ENCODE peak calls at places on chromosomes 6 and 20, in six cellular contexts. P, S, K, R, D and Y are unnamed samples. For H3K27me3, the result is how much of the 10 kb centered on the place peaks cover.

GRCh38 chr6:7909323-7910276 is 988 bp downstream of the TXNDC5 start:
- DNase-seq in P (peak), S (no peak), K (peak), R (no peak), D (peak), Y (no peak)

GRCh38 chr6:130814506-130814905 is 12.7 kb upstream of the SMLR1 start:
- DNase-seq in P (no peak), S (no peak), K (no peak), R (no peak), D (no peak), Y (no peak)

GRCh38 chr6:130432838-130433237 is 67.0 kb downstream of the TMEM200A start:
- DNase-seq in P (no peak), S (no peak), K (no peak), R (no peak), D (no peak), Y (no peak)

GRCh38 chr6:55433446-55434130 is 106.3 kb downstream of the GFRAL start:
- DNase-seq in P (no peak), S (no peak), K (no peak), R (no peak), D (peak), Y (no peak)

GRCh38 chr20:50855498-50856474 is 60.9 kb downstream of the BCAS4 start:
- DNase-seq in P (no peak), S (no peak), K (no peak), R (no peak), D (no peak), Y (no peak)

GRCh38 chr6:145532361-145532760 is 203.0 kb downstream of the EPM2A start:
- DNase-seq in P (no peak), S (no peak), K (no peak), R (no peak), D (no peak), Y (no peak)

GRCh38 chr6:137043710-137044365 is 927 bp downstream of the IL20RA start:
- DNase-seq in P (no peak), S (peak), K (no peak), R (no peak), D (peak), Y (no peak)

GRCh38 chr6:1281746-1282145 is 30.2 kb upstream of the FOXQ1 start:
- DNase-seq in P (no peak), S (no peak), K (no peak), R (no peak), D (no peak), Y (no peak)

GRCh38 chr6:101434601-101435000 is 41.1 kb downstream of the GRIK2 start:
- DNase-seq in P (no peak), S (no peak), K (no peak), R (no peak), D (no peak), Y (no peak)

GRCh38 chr6:157911278-157911677 is 70.4 kb upstream of the SYNJ2 start:
- DNase-seq in P (no peak), S (no peak), K (no peak), R (no peak), D (no peak), Y (no peak)

GRCh38 chr6:139539852-139540251 is 165.4 kb upstream of the CITED2 start:
- DNase-seq in P (peak), S (no peak), K (peak), R (peak), D (no peak), Y (no peak)

GRCh38 chr6:92777146-92777740 is 642.1 kb downstream of the EPHA7 start:
- DNase-seq in P (no peak), S (no peak), K (no peak), R (no peak), D (peak), Y (no peak)

GRCh38 chr20:9066196-9066595 is 2.7 kb upstream of the PLCB4 start:
- DNase-seq in P (peak), S (no peak), K (no peak), R (no peak), D (no peak), Y (no peak)

GRCh38 chr6:14763139-14763538 is 482.7 kb upstream of the JARID2 start:
- DNase-seq in P (no peak), S (no peak), K (no peak), R (no peak), D (no peak), Y (no peak)

GRCh38 chr20:51712501-51713212 is 55.5 kb downstream of the ATP9A start:
- DNase-seq in P (no peak), S (peak), K (no peak), R (no peak), D (no peak), Y (no peak)

GRCh38 chr6:117489003-117489402 is 6.5 kb downstream of the DCBLD1 start:
- DNase-seq in P (no peak), S (no peak), K (no peak), R (no peak), D (no peak), Y (no peak)

GRCh38 chr6:132458887-132459604 is 53.9 kb downstream of the STX7 start:
- DNase-seq in P (no peak), S (no peak), K (no peak), R (no peak), D (no peak), Y (no peak)

GRCh38 chr20:6162239-6162638 is 39.4 kb upstream of the FERMT1 start:
- DNase-seq in P (peak), S (no peak), K (no peak), R (peak), D (no peak), Y (no peak)

GRCh38 chr20:36017034-36017951 is 48.9 kb downstream of the CNBD2 start:
- DNase-seq in P (no peak), S (peak), K (peak), R (no peak), D (no peak), Y (no peak)

GRCh38 chr6:169069361-169069760 is 184.3 kb downstream of the THBS2 start:
- DNase-seq in P (no peak), S (no peak), K (no peak), R (no peak), D (no peak), Y (no peak)

GRCh38 chr6:127510876-127511275 is 8.3 kb downstream of the MTCL3 start:
- DNase-seq in P (no peak), S (no peak), K (no peak), R (no peak), D (no peak), Y (no peak)

GRCh38 chr20:19211661-19212523 is 550 bp upstream of the SLC24A3 start:
- DNase-seq in P (peak), S (peak), K (peak), R (peak), D (peak), Y (no peak)

GRCh38 chr6:54467384-54467783 is 159.1 kb downstream of the TINAG start:
- DNase-seq in P (no peak), S (no peak), K (no peak), R (no peak), D (no peak), Y (no peak)

GRCh38 chr6:3414704-3415453 is 42.0 kb downstream of the SLC22A23 start:
- DNase-seq in P (no peak), S (no peak), K (no peak), R (peak), D (no peak), Y (peak)

GRCh38 chr6:117677553-117678131 is 2.4 kb downstream of the NUS1 start:
- DNase-seq in P (no peak), S (no peak), K (no peak), R (no peak), D (no peak), Y (no peak)

GRCh38 chr6:126118934-126119333 is 132.6 kb downstream of the TRMT11 start:
- DNase-seq in P (no peak), S (no peak), K (no peak), R (no peak), D (no peak), Y (no peak)

GRCh38 chr6:139250296-139251274 is 41.2 kb downstream of the TXLNB start:
- DNase-seq in P (peak), S (peak), K (no peak), R (no peak), D (peak), Y (peak)

GRCh38 chr6:43628392-43629103 is 516 bp downstream of the GTPBP2 start:
- DNase-seq in P (peak), S (peak), K (peak), R (peak), D (peak), Y (peak)

GRCh38 chr6:67683960-67684359 is 951.1 kb upstream of the ADGRB3 start:
- DNase-seq in P (no peak), S (no peak), K (no peak), R (no peak), D (no peak), Y (no peak)

GRCh38 chr6:64270083-64270482 is 634.5 kb downstream of the PHF3 start:
- DNase-seq in P (no peak), S (no peak), K (no peak), R (no peak), D (no peak), Y (no peak)

GRCh38 chr20:8757146-8757545 is 311.7 kb upstream of the PLCB4 start:
- DNase-seq in P (no peak), S (no peak), K (no peak), R (no peak), D (no peak), Y (no peak)

GRCh38 chr6:5287205-5287965 is 26.1 kb downstream of the FARS2 start:
- DNase-seq in P (no peak), S (no peak), K (no peak), R (no peak), D (no peak), Y (no peak)

GRCh38 chr20:56736285-56736857 is 107.3 kb downstream of the TFAP2C start:
- DNase-seq in P (no peak), S (no peak), K (no peak), R (no peak), D (peak), Y (no peak)

GRCh38 chr6:32622545-32623401 is 14.4 kb upstream of the HLA-DQA1 start:
- DNase-seq in P (peak), S (peak), K (no peak), R (no peak), D (peak), Y (peak)

GRCh38 chr6:54817236-54817635 is 29.3 kb upstream of the FAM83B start:
- DNase-seq in P (no peak), S (no peak), K (no peak), R (no peak), D (no peak), Y (no peak)

GRCh38 chr20:59580208-59580980 is 23.9 kb upstream of the PHACTR3 start:
- DNase-seq in P (no peak), S (no peak), K (no peak), R (peak), D (no peak), Y (no peak)
- H3K27me3 ChIP-seq in P (under half), S (under half), K (under half), R (under half), D (under half), Y (under half)

DNA sequence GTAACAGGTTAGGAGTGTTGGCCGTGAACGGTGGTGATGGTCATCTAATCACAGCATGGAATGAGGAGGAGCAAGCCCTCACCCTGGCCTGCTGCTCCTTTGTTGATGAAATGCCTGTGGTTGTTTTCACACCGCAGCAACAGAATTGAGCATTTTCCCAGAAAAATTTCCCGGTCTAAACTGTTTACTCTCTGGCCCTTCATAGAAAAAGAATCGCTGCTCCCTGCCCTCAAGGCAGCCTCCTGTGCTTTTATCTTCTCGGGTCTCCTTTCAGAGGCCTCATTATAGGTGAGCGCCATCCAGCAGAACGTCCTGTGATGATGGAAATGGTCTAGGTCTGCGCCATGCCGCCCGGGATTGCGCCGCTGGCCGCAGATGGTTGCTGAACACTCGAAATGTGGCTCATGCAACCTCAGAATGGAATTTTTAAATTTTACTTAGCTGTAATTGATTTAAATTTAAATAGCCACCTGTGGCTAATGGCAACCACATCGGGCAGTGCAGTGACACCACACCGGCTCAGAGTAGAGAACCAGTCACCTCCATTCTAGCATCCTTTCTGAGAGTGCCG is 30.2 kb downstream of the PHACTR3 start:
- DNase-seq in P (no peak), S (no peak), K (no peak), R (peak), D (no peak), Y (no peak)
- H3K27me3 ChIP-seq in P (under half), S (under half), K (under half), R (under half), D (under half), Y (under half)

GRCh38 chr6:20538131-20538662 is 3.9 kb downstream of the CDKAL1 start:
- DNase-seq in P (no peak), S (no peak), K (no peak), R (no peak), D (no peak), Y (no peak)

GRCh38 chr6:20539387-20539786 is 5.1 kb downstream of the CDKAL1 start:
- DNase-seq in P (no peak), S (no peak), K (no peak), R (no peak), D (no peak), Y (no peak)

GRCh38 chr6:20542927-20543602 is 8.8 kb downstream of the CDKAL1 start:
- DNase-seq in P (no peak), S (no peak), K (no peak), R (no peak), D (no peak), Y (no peak)

GRCh38 chr6:20540683-20541082 is 6.4 kb downstream of the CDKAL1 start:
- DNase-seq in P (no peak), S (no peak), K (no peak), R (no peak), D (no peak), Y (no peak)

DNA sequence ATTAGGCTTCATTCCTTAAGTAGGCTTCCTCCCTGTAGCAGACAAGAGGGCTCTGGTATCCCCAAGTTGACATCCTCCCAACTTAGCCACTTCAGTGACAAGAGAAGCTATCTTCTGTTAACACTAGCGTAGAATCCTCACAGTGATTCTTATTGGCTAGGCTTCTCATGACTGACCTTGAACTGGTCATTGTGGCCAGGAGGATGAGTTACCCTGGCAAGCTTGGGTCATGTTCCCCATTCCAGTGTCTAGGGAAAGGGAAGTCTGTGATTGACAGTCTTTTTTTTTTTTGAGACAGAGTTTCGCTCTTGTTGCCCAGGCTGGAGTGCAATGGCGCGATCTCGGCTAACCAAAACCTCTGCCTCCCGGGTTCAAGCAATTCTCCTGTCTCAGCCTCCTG is 7.1 kb downstream of the CDKAL1 start:
- DNase-seq in P (no peak), S (no peak), K (no peak), R (no peak), D (no peak), Y (no peak)
- H3K27me3 ChIP-seq in P (under half), S (under half), K (under half), R (under half), D (under half), Y (under half)

DNA sequence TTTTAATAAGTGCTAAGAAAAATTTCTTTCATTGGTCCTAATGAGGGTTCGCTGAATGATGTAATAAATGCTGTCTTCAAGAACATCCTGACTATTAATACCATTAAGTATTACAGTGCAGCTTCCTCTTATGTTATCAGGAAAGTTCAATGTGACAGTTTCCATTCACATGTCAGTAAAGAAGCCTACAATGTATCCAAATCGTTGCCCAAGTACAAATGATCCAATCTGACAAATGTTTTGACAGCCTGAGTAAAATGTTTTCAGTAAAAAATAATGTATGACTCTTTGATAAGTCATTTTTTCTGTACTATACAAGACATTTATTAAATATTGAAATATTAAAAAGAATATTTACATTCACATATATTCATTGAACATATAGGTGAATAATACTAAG is 496.1 kb upstream of the MANEA start:
- DNase-seq in P (no peak), S (no peak), K (no peak), R (no peak), D (no peak), Y (no peak)
- H3K27me3 ChIP-seq in P (under half), S (under half), K (under half), R (under half), D (under half), Y (under half)